ENCODE peak calls at places on chromosomes 13 and 19, in nine cellular contexts. H is breast epithelium; I is fibroblast of lung; V is heart right ventricle; X is uterus; Q is cardiac muscle cell; O is CD8-positive, alpha-beta T cell; L is AG04450; S is progenitor cell of endocrine pancreas. R is an unnamed sample.

GRCh38 chr13:100565291-100565690 is 23.3 kb downstream of the GGACT start:
- DNase-seq in H (no peak), I (no peak), V (no peak), X (no peak), Q (no peak), O (no peak), L (no peak), S (no peak), R (no peak)

GRCh38 chr19:40960780-40961179 is 30.3 kb upstream of the CYP2B6 start:
- DNase-seq in H (no peak), I (no peak), V (no peak), X (no peak), Q (no peak), O (no peak), L (no peak), S (no peak), R (peak)

GRCh38 chr13:75489502-75490263 is 7.7 kb upstream of the TBC1D4 start:
- DNase-seq in H (no peak), I (peak), V (no peak), X (no peak), Q (peak), O (no peak), L (peak), S (no peak), R (no peak)

GRCh38 chr19:7366701-7367420 is 18.1 kb downstream of the ARHGEF18 start:
- DNase-seq in H (no peak), I (peak), V (no peak), X (no peak), Q (peak), O (no peak), L (no peak), S (no peak), R (no peak)

GRCh38 chr19:55147408-55148251 is 1.4 kb downstream of the TNNT1 start:
- DNase-seq in H (no peak), I (no peak), V (no peak), X (no peak), Q (no peak), O (no peak), L (no peak), S (no peak), R (peak)

GRCh38 chr13:39895254-39895653 is 239.8 kb downstream of the COG6 start:
- DNase-seq in H (no peak), I (peak), V (no peak), X (no peak), Q (peak), O (no peak), L (no peak), S (no peak), R (no peak)

GRCh38 chr19:40771101-40771539 is 4.2 kb upstream of the MIA start:
- DNase-seq in H (no peak), I (no peak), V (no peak), X (no peak), Q (no peak), O (no peak), L (no peak), S (no peak), R (no peak)

GRCh38 chr13:66076417-66076816 is 1153.7 kb downstream of the PCDH9 start:
- DNase-seq in H (no peak), I (peak), V (no peak), X (no peak), Q (peak), O (no peak), L (peak), S (no peak), R (peak)

GRCh38 chr19:28831464-28831863 is 381.5 kb downstream of the UQCRFS1 start:
- DNase-seq in H (no peak), I (no peak), V (no peak), X (no peak), Q (no peak), O (no peak), L (no peak), S (no peak), R (no peak)

GRCh38 chr13:73722120-73722519 is 412.1 kb downstream of the KLF12 start:
- DNase-seq in H (no peak), I (peak), V (no peak), X (no peak), Q (peak), O (no peak), L (peak), S (no peak), R (peak)

GRCh38 chr13:38308736-38309135 is 40.9 kb upstream of the UFM1 start:
- DNase-seq in H (no peak), I (peak), V (no peak), X (no peak), Q (peak), O (no peak), L (peak), S (no peak), R (no peak)

GRCh38 chr19:46950526-46951235 is 69.0 kb upstream of the NPAS1 start:
- DNase-seq in H (no peak), I (no peak), V (no peak), X (no peak), Q (no peak), O (no peak), L (no peak), S (no peak), R (no peak)

GRCh38 chr13:95552208-95552538 is 347 bp upstream of the CLDN10 start:
- DNase-seq in H (no peak), I (no peak), V (no peak), X (no peak), Q (no peak), O (no peak), L (no peak), S (no peak), R (no peak)

GRCh38 chr19:48182434-48182833 is 12.0 kb downstream of the ZSWIM9 start:
- DNase-seq in H (no peak), I (no peak), V (no peak), X (no peak), Q (no peak), O (no peak), L (no peak), S (no peak), R (no peak)

GRCh38 chr13:98839826-98840769 is 87.6 kb upstream of the SLC15A1 start:
- DNase-seq in H (no peak), I (peak), V (peak), X (peak), Q (peak), O (no peak), L (no peak), S (peak), R (no peak)

DNA sequence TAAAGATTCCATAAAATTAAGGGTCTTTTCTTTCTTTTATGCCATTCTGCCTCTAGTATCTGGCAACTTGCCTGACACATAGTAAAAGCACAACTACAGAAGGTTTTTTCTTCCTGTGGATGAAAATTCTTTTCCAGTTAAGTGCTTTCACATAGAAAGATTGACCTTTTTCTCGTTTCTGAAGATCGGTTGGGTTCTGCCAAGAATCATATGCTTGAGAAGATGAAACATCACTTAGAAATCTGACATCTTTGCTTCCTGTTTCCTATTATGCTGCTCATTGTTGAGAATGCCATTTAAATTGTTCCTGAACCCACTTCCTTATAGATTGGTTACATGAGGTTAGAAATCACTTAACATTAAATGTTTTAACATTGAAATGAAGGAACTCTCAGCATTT is 26.3 kb upstream of the SCEL start:
- DNase-seq in H (no peak), I (peak), V (no peak), X (no peak), Q (peak), O (no peak), L (no peak), S (no peak), R (peak)
- TF ChIP-seq CTCF in H (no peak), I (no peak), V (no peak), X (no peak), Q (no peak), O (no peak), L (no peak), S (no peak), R (no peak)

GRCh38 chr19:32322541-32322940 is 22.9 kb upstream of the ZNF507 start:
- DNase-seq in H (no peak), I (no peak), V (no peak), X (no peak), Q (no peak), O (no peak), L (no peak), S (no peak), R (no peak)

GRCh38 chr19:32330149-32330548 is 15.3 kb upstream of the ZNF507 start:
- DNase-seq in H (no peak), I (no peak), V (no peak), X (no peak), Q (no peak), O (no peak), L (no peak), S (no peak), R (no peak)

GRCh38 chr19:32318884-32319520 is 26.4 kb upstream of the ZNF507 start:
- DNase-seq in H (no peak), I (no peak), V (no peak), X (no peak), Q (no peak), O (no peak), L (no peak), S (no peak), R (no peak)

GRCh38 chr19:32324631-32325215 is 20.7 kb upstream of the ZNF507 start:
- DNase-seq in H (no peak), I (no peak), V (no peak), X (no peak), Q (peak), O (no peak), L (no peak), S (no peak), R (no peak)
- TF ChIP-seq CTCF in H (no peak), I (peak), V (peak), X (no peak), Q (peak), O (no peak), L (no peak), S (no peak), R (peak)

DNA sequence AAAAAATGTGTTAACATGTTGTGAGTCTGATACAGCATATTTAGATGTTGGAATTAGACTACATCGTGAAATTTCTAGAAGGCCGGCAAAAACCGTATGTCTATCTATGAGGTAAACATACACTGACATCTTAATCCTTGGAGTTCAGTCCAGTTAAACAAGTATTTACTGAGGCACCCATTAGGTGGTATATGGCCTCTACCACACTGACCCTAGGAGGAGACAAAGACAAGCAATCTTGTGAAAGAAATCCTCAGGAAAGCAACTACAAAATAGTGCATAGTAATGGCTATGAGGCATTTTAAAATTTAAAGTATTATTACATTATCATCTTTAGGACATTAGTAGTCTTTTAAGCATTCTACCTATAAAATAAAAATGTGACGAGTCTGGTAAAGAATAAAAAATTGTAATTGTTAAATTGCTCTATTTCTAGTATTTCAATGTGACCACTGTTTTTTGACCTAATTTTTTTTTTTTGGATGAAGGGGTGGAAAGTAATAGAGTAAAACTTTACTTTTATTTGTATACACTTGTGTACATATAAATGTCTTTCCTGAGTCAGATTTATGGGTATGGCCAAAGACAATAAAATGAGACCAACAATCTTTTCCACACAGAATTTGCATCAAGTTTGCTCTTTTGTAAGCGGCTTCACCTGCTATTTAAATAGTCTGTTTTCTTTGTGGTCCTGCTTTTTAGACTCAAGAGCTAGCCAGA is 50.5 kb downstream of the KATNAL1 start:
- DNase-seq in H (no peak), I (no peak), V (no peak), X (no peak), Q (peak), O (no peak), L (no peak), S (no peak), R (no peak)
- TF ChIP-seq CTCF in H (no peak), I (no peak), V (peak), X (peak), Q (no peak), O (no peak), L (peak), S (no peak), R (no peak)

GRCh38 chr19:10112895-10113591 is 1.6 kb downstream of the P2RY11 start:
- DNase-seq in H (no peak), I (peak), V (peak), X (no peak), Q (peak), O (peak), L (no peak), S (peak), R (peak)
- TF ChIP-seq CTCF in H (peak), I (peak), V (peak), X (peak), Q (peak), O (peak), L (peak), S (peak), R (peak)

DNA sequence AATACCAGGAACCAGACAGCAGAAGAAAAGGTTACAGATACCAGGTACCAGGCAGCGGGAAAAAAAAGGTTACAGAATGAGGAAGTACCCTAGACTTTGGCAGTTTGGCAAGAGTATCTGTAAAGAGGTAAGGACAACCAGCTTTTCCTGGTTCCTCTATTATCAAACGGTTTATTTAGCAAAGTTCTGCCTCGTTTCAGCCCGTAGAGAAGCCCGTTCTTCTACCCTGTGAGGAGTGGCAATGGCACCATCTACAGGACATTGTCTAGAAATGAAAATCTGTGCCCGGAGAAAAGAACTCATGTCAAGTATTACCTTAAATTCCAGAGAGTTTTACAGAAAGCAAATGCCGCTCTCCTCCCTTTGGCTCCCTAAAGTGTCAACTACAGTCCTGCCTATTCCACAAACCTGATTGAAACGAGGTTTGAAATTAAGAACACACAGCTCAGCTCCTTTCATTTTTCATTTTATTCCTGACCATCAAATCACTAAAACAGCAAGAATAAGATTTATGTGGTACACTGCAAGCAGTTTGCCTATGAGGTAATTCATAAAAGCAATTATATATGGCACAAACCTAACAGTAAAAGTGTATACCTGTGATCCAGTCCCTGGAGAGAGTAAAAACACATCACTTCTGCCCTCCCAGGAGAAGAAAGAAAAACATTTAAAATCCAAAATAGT is 226.3 kb downstream of the SLC7A1 start:
- DNase-seq in H (no peak), I (peak), V (no peak), X (no peak), Q (peak), O (no peak), L (no peak), S (no peak), R (peak)
- TF ChIP-seq CTCF in H (peak), I (peak), V (peak), X (peak), Q (peak), O (no peak), L (peak), S (peak), R (peak)

DNA sequence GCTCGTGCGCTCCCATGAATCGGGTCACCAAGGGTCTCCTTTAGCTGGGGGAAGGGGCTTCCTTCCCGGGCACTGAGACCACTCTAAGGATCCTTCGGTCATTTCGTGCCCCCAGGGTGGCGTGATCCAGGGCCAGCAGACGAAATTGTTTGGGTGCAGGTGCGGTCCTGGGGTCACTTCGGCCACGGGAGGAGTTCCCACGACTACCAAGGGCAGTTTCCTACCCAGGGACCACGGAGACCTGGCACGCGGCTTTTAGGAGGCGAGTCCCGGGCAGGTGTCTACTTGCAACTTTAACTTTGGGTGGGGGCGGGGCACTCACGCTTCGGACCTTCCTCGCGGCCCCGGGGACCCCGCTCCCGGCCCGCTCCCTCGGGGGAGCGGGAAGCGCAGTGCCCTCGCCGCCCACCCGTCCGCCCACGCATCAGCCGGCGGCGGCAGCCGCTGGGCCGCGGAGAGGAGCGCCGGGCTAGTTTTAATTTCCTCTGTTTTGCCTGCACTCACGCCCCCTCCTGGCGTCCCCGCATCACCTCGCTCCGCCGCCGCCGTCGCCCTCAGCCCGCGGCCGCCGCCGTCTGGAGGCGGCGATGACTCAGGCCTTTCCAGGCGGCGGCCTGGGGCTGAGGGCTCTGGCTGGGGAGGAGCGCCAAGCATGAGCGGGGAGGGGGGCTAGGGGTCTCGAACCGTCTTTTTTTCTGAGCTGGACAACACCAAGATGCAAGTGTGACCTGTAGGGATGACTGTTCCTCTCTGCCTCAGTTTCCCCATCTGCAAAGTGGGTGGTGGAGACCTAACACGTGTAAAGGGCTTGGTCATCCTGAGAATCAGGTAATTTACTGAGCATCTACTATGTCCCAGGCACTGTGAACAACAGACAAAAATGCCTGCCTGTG is 21.8 kb downstream of the OLFM2 start:
- DNase-seq in H (peak), I (peak), V (peak), X (peak), Q (peak), O (peak), L (peak), S (peak), R (peak)
- TF ChIP-seq CTCF in H (peak), I (peak), V (peak), X (peak), Q (peak), O (peak), L (peak), S (peak), R (peak)